ENCODE peak calls at places on chromosomes 12 and 14, in six cellular contexts. K is activated T-cell treated with anti-CD3 and anti-CD28 coated beads, Interleukin-2, amount 50 U/mL, for 4 hours; I is COR-L47; N is uterus; S is AG08395; U is posterior vena cava. X is an unnamed sample.
A peak's percentile ranks its signal among the peaks of the same experiment; 100 is the strongest.

GRCh38 chr14:54715244-54715643 is 148.3 kb downstream of the SAMD4A start:
- DNase-seq in I (no peak), N (peak; percentile 46), U (no peak), S (peak; percentile 24), K (no peak), X (no peak)

GRCh38 chr14:68939424-68939892 is 39.6 kb downstream of the ACTN1 start:
- DNase-seq in K (no peak), N (no peak), U (no peak), S (no peak), I (no peak), X (no peak)

GRCh38 chr12:32305163-32305562 is 94.2 kb upstream of the FGD4 start:
- DNase-seq in N (no peak), U (no peak), K (no peak), I (no peak), S (peak; percentile 13), X (no peak)

GRCh38 chr14:77603654-77604270 is 12.7 kb downstream of the SPTLC2 start:
- DNase-seq in U (no peak), K (no peak), I (peak; percentile 49), S (peak; percentile 21), N (peak; percentile 21), X (no peak)

GRCh38 chr12:124357616-124358015 is 62.7 kb downstream of the RFLNA start:
- DNase-seq in S (no peak), K (no peak), N (no peak), U (no peak), I (no peak), X (no peak)

GRCh38 chr14:35750202-35750904 is 58.7 kb downstream of the RALGAPA1 start:
- DNase-seq in N (no peak), U (no peak), I (no peak), K (no peak), S (no peak), X (no peak)

GRCh38 chr12:65948320-65949008 is 124.2 kb downstream of the HMGA2 start:
- DNase-seq in I (no peak), S (peak; percentile 84), U (peak; percentile 86), N (peak; percentile 81), K (no peak), X (no peak)

GRCh38 chr12:26124491-26125450 is at the start of gene BHLHE41:
- DNase-seq in K (no peak), S (peak; percentile 46), I (no peak), N (peak; percentile 74), U (peak; percentile 92), X (peak; percentile 89)

GRCh38 chr14:92754956-92755355 is 6.5 kb upstream of the LGMN start:
- DNase-seq in S (no peak), I (peak; percentile 5), K (no peak), U (no peak), N (no peak), X (no peak)

GRCh38 chr12:57609781-57610552 is 1.3 kb upstream of the ARHGEF25 start:
- DNase-seq in U (peak; percentile 79), N (peak; percentile 61), S (no peak), K (no peak), I (no peak), X (peak; percentile 75)

GRCh38 chr12:123532808-123533649 is 490 bp downstream of the RILPL1 start:
- DNase-seq in K (no peak), I (no peak), S (peak; percentile 33), N (no peak), U (peak; percentile 87), X (no peak)

GRCh38 chr12:109428038-109428629 is 49.0 kb downstream of the KCTD10 start:
- DNase-seq in K (peak; percentile 70), N (peak; percentile 81), I (peak; percentile 66), S (peak; percentile 86), U (peak; percentile 94), X (peak; percentile 84)

GRCh38 chr12:64806593-64806992 is 17.9 kb upstream of the TBC1D30 start:
- DNase-seq in S (no peak), I (no peak), K (no peak), U (no peak), N (no peak), X (no peak)

X was measured in coronary artery.